ENCODE peak calls at places on chromosomes 7 and 10, in seven cellular contexts. One of them, this sample, is unnamed.

GRCh38 chr7:99473315-99473596 is 566 bp downstream of the ZNF789 start:
- DNase-seq in suprapubic skin: no peak
- DNase-seq in GM06990: no peak
- DNase-seq in brain microvascular endothelial cell: peak; percentile 68
- DNase-seq in colonic mucosa: peak; percentile 59
- DNase-seq in IMR-90: peak; percentile 82
- DNase-seq in uterus: no peak
- DNase-seq in this sample: peak; percentile 63

GRCh38 chr7:102132209-102132752 is 154.4 kb upstream of the SH2B2 start:
- DNase-seq in suprapubic skin: no peak
- DNase-seq in GM06990: no peak
- DNase-seq in brain microvascular endothelial cell: no peak
- DNase-seq in colonic mucosa: no peak
- DNase-seq in IMR-90: no peak
- DNase-seq in uterus: no peak
- DNase-seq in this sample: no peak

GRCh38 chr10:124301736-124302135 is 117.0 kb downstream of the OAT start:
- DNase-seq in suprapubic skin: no peak
- DNase-seq in GM06990: no peak
- DNase-seq in brain microvascular endothelial cell: no peak
- DNase-seq in colonic mucosa: no peak
- DNase-seq in IMR-90: no peak
- DNase-seq in uterus: no peak
- DNase-seq in this sample: no peak

GRCh38 chr7:34675749-34676374 is 17.8 kb downstream of the NPSR1 start:
- DNase-seq in suprapubic skin: no peak
- DNase-seq in GM06990: no peak
- DNase-seq in brain microvascular endothelial cell: no peak
- DNase-seq in colonic mucosa: no peak
- DNase-seq in IMR-90: no peak
- DNase-seq in uterus: no peak
- DNase-seq in this sample: no peak

GRCh38 chr7:86926732-86927131 is 132.7 kb downstream of the ELAPOR2 start:
- DNase-seq in suprapubic skin: no peak
- DNase-seq in GM06990: no peak
- DNase-seq in brain microvascular endothelial cell: peak; percentile 47
- DNase-seq in colonic mucosa: peak; percentile 42
- DNase-seq in IMR-90: peak; percentile 41
- DNase-seq in uterus: peak; percentile 22
- DNase-seq in this sample: no peak

GRCh38 chr7:128217030-128217805 is 23.9 kb upstream of the LEP start:
- DNase-seq in suprapubic skin: no peak
- DNase-seq in GM06990: no peak
- DNase-seq in brain microvascular endothelial cell: peak; percentile 81
- DNase-seq in colonic mucosa: no peak
- DNase-seq in IMR-90: peak; percentile 52
- DNase-seq in uterus: no peak
- DNase-seq in this sample: no peak

GRCh38 chr10:113131611-113132330 is 181.7 kb downstream of the TCF7L2 start:
- DNase-seq in suprapubic skin: no peak
- DNase-seq in GM06990: no peak
- DNase-seq in brain microvascular endothelial cell: peak; percentile 33
- DNase-seq in colonic mucosa: no peak
- DNase-seq in IMR-90: peak; percentile 80
- DNase-seq in uterus: peak; percentile 41
- DNase-seq in this sample: no peak

GRCh38 chr7:155412416-155413253 is 45.3 kb upstream of the EN2 start:
- DNase-seq in suprapubic skin: no peak
- DNase-seq in GM06990: peak; percentile 38
- DNase-seq in brain microvascular endothelial cell: peak; percentile 5
- DNase-seq in colonic mucosa: peak; percentile 60
- DNase-seq in IMR-90: peak; percentile 6
- DNase-seq in uterus: no peak
- DNase-seq in this sample: no peak

GRCh38 chr10:128305601-128306345 is 179.6 kb upstream of the MKI67 start:
- DNase-seq in suprapubic skin: no peak
- DNase-seq in GM06990: no peak
- DNase-seq in brain microvascular endothelial cell: no peak
- DNase-seq in colonic mucosa: no peak
- DNase-seq in IMR-90: no peak
- DNase-seq in uterus: no peak
- DNase-seq in this sample: no peak

GRCh38 chr10:62381385-62382102 is 7.4 kb downstream of the ZNF365 start:
- DNase-seq in suprapubic skin: no peak
- DNase-seq in GM06990: no peak
- DNase-seq in brain microvascular endothelial cell: no peak
- DNase-seq in colonic mucosa: no peak
- DNase-seq in IMR-90: no peak
- DNase-seq in uterus: no peak
- DNase-seq in this sample: no peak

GRCh38 chr10:116208999-116209398 is 64.0 kb downstream of the GFRA1 start:
- DNase-seq in suprapubic skin: no peak
- DNase-seq in GM06990: no peak
- DNase-seq in brain microvascular endothelial cell: no peak
- DNase-seq in colonic mucosa: no peak
- DNase-seq in IMR-90: no peak
- DNase-seq in uterus: no peak
- DNase-seq in this sample: no peak

GRCh38 chr7:26429168-26429567 is 137.5 kb downstream of the SNX10 start:
- DNase-seq in suprapubic skin: no peak
- DNase-seq in GM06990: no peak
- DNase-seq in brain microvascular endothelial cell: no peak
- DNase-seq in colonic mucosa: no peak
- DNase-seq in IMR-90: no peak
- DNase-seq in uterus: no peak
- DNase-seq in this sample: no peak

GRCh38 chr10:32948451-32948850 is 9.6 kb downstream of the ITGB1 start:
- DNase-seq in suprapubic skin: no peak
- DNase-seq in GM06990: no peak
- DNase-seq in brain microvascular endothelial cell: no peak
- DNase-seq in colonic mucosa: no peak
- DNase-seq in IMR-90: no peak
- DNase-seq in uterus: no peak
- DNase-seq in this sample: no peak

GRCh38 chr7:2403718-2404648 is 572 bp downstream of the CHST12 start:
- DNase-seq in suprapubic skin: no peak
- DNase-seq in GM06990: no peak
- DNase-seq in brain microvascular endothelial cell: peak; percentile 9
- DNase-seq in colonic mucosa: peak; percentile 42
- DNase-seq in IMR-90: peak; percentile 21
- DNase-seq in uterus: no peak
- DNase-seq in this sample: no peak

GRCh38 chr7:30274641-30275040 is 9.8 kb upstream of the ZNRF2 start:
- DNase-seq in suprapubic skin: no peak
- DNase-seq in GM06990: no peak
- DNase-seq in brain microvascular endothelial cell: no peak
- DNase-seq in colonic mucosa: no peak
- DNase-seq in IMR-90: no peak
- DNase-seq in uterus: no peak
- DNase-seq in this sample: no peak

GRCh38 chr10:118522791-118523498 is 72.5 kb downstream of the PRLHR start:
- DNase-seq in suprapubic skin: no peak
- DNase-seq in GM06990: no peak
- DNase-seq in brain microvascular endothelial cell: peak; percentile 12
- DNase-seq in colonic mucosa: no peak
- DNase-seq in IMR-90: peak; percentile 1
- DNase-seq in uterus: no peak
- DNase-seq in this sample: no peak

GRCh38 chr10:103528551-103528950 is 35.0 kb downstream of the NEURL1 start:
- DNase-seq in suprapubic skin: no peak
- DNase-seq in GM06990: no peak
- DNase-seq in brain microvascular endothelial cell: no peak
- DNase-seq in colonic mucosa: no peak
- DNase-seq in IMR-90: no peak
- DNase-seq in uterus: no peak
- DNase-seq in this sample: no peak

GRCh38 chr7:86928308-86928707 is 131.1 kb downstream of the ELAPOR2 start:
- DNase-seq in suprapubic skin: no peak
- DNase-seq in GM06990: no peak
- DNase-seq in brain microvascular endothelial cell: no peak
- DNase-seq in colonic mucosa: no peak
- DNase-seq in IMR-90: no peak
- DNase-seq in uterus: no peak
- DNase-seq in this sample: no peak

GRCh38 chr7:13240349-13240748 is 552.9 kb downstream of the ARL4A start:
- DNase-seq in suprapubic skin: no peak
- DNase-seq in GM06990: no peak
- DNase-seq in brain microvascular endothelial cell: peak; percentile 69
- DNase-seq in colonic mucosa: no peak
- DNase-seq in IMR-90: peak; percentile 51
- DNase-seq in uterus: no peak
- DNase-seq in this sample: peak; percentile 76

GRCh38 chr10:126097558-126098215 is 201.3 kb downstream of the FANK1 start:
- DNase-seq in suprapubic skin: no peak
- DNase-seq in GM06990: no peak
- DNase-seq in brain microvascular endothelial cell: no peak
- DNase-seq in colonic mucosa: no peak
- DNase-seq in IMR-90: no peak
- DNase-seq in uterus: no peak
- DNase-seq in this sample: no peak

GRCh38 chr10:126092806-126093205 is 196.4 kb downstream of the FANK1 start:
- DNase-seq in suprapubic skin: no peak
- DNase-seq in GM06990: no peak
- DNase-seq in brain microvascular endothelial cell: no peak
- DNase-seq in colonic mucosa: no peak
- DNase-seq in IMR-90: peak; percentile 17
- DNase-seq in uterus: no peak
- DNase-seq in this sample: no peak

GRCh38 chr10:126090911-126091728 is 194.8 kb downstream of the FANK1 start:
- DNase-seq in suprapubic skin: no peak
- DNase-seq in GM06990: no peak
- DNase-seq in brain microvascular endothelial cell: peak; percentile 92
- DNase-seq in colonic mucosa: no peak
- DNase-seq in IMR-90: peak; percentile 97
- DNase-seq in uterus: peak; percentile 62
- DNase-seq in this sample: peak; percentile 92

GRCh38 chr10:126098216-126098561 is 201.8 kb downstream of the FANK1 start:
- DNase-seq in suprapubic skin: no peak
- DNase-seq in GM06990: no peak
- DNase-seq in brain microvascular endothelial cell: no peak
- DNase-seq in colonic mucosa: no peak
- DNase-seq in IMR-90: no peak
- DNase-seq in uterus: no peak
- DNase-seq in this sample: no peak

GRCh38 chr10:126094537-126094936 is 198.2 kb downstream of the FANK1 start:
- DNase-seq in suprapubic skin: no peak
- DNase-seq in GM06990: no peak
- DNase-seq in brain microvascular endothelial cell: no peak
- DNase-seq in colonic mucosa: no peak
- DNase-seq in IMR-90: peak; percentile 42
- DNase-seq in uterus: no peak
- DNase-seq in this sample: no peak
- H3K4me3 ChIP-seq in suprapubic skin: no peak overlapping the region
- H3K4me3 ChIP-seq in GM06990: no peak overlapping the region
- H3K4me3 ChIP-seq in brain microvascular endothelial cell: no peak overlapping the region
- H3K4me3 ChIP-seq in colonic mucosa: no peak overlapping the region
- H3K4me3 ChIP-seq in IMR-90: no peak overlapping the region
- H3K4me3 ChIP-seq in uterus: no peak overlapping the region
- H3K4me3 ChIP-seq in this sample: no peak overlapping the region

GRCh38 chr10:14953452-14954000 is 370 bp downstream of the DCLRE1C start:
- DNase-seq in suprapubic skin: no peak
- DNase-seq in GM06990: peak; percentile 80
- DNase-seq in brain microvascular endothelial cell: peak; percentile 56
- DNase-seq in colonic mucosa: peak; percentile 48
- DNase-seq in IMR-90: peak; percentile 67
- DNase-seq in uterus: no peak
- DNase-seq in this sample: no peak
- TF ChIP-seq CTCF in suprapubic skin: no peak
- TF ChIP-seq CTCF in GM06990: no peak
- TF ChIP-seq CTCF in brain microvascular endothelial cell: peak; percentile 42
- TF ChIP-seq CTCF in colonic mucosa: no peak
- TF ChIP-seq CTCF in IMR-90: peak; percentile 19
- TF ChIP-seq CTCF in uterus: no peak
- TF ChIP-seq CTCF in this sample: peak; percentile 22

GRCh38 chr7:135618510-135618909 is 43.8 kb upstream of the STMP1 start:
- DNase-seq in suprapubic skin: no peak
- DNase-seq in GM06990: no peak
- DNase-seq in brain microvascular endothelial cell: no peak
- DNase-seq in colonic mucosa: no peak
- DNase-seq in IMR-90: no peak
- DNase-seq in uterus: no peak
- DNase-seq in this sample: no peak

GRCh38 chr7:135616136-135616535 is 46.2 kb upstream of the STMP1 start:
- DNase-seq in suprapubic skin: no peak
- DNase-seq in GM06990: no peak
- DNase-seq in brain microvascular endothelial cell: no peak
- DNase-seq in colonic mucosa: no peak
- DNase-seq in IMR-90: peak; percentile 68
- DNase-seq in uterus: no peak
- DNase-seq in this sample: no peak

GRCh38 chr7:135620980-135621850 is 41.1 kb upstream of the STMP1 start:
- DNase-seq in suprapubic skin: no peak
- DNase-seq in GM06990: no peak
- DNase-seq in brain microvascular endothelial cell: peak; percentile 89
- DNase-seq in colonic mucosa: peak; percentile 39
- DNase-seq in IMR-90: peak; percentile 91
- DNase-seq in uterus: peak; percentile 61
- DNase-seq in this sample: peak; percentile 50

GRCh38 chr7:135617781-135618180 is 44.5 kb upstream of the STMP1 start:
- DNase-seq in suprapubic skin: no peak
- DNase-seq in GM06990: no peak
- DNase-seq in brain microvascular endothelial cell: no peak
- DNase-seq in colonic mucosa: no peak
- DNase-seq in IMR-90: no peak
- DNase-seq in uterus: no peak
- DNase-seq in this sample: no peak

DNA sequence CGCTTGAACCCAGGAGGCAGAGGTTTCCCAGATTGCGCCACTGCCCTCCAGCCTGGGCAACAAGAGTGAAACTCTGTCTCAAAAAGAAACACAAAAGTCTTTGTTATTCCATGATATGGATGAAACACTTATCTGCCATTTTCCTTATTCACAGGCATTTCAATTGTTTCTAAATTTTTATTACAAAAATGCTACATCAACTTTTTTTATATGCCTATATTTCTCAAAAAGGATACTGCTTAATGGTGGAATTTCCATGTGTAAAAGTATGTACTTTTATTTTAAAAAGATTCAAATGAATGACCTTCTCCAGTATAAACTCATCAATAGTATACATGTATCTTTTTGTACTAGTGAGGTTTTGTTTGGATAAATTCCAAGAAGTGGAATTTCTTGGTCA is 41.9 kb upstream of the STMP1 start:
- DNase-seq in suprapubic skin: no peak
- DNase-seq in GM06990: no peak
- DNase-seq in brain microvascular endothelial cell: no peak
- DNase-seq in colonic mucosa: no peak
- DNase-seq in IMR-90: peak; percentile 4
- DNase-seq in uterus: no peak
- DNase-seq in this sample: no peak
- H3K4me3 ChIP-seq in suprapubic skin: no peak overlapping the region
- H3K4me3 ChIP-seq in GM06990: no peak overlapping the region
- H3K4me3 ChIP-seq in brain microvascular endothelial cell: no peak overlapping the region
- H3K4me3 ChIP-seq in colonic mucosa: no peak overlapping the region
- H3K4me3 ChIP-seq in IMR-90: no peak overlapping the region
- H3K4me3 ChIP-seq in uterus: no peak overlapping the region
- H3K4me3 ChIP-seq in this sample: no peak overlapping the region

DNA sequence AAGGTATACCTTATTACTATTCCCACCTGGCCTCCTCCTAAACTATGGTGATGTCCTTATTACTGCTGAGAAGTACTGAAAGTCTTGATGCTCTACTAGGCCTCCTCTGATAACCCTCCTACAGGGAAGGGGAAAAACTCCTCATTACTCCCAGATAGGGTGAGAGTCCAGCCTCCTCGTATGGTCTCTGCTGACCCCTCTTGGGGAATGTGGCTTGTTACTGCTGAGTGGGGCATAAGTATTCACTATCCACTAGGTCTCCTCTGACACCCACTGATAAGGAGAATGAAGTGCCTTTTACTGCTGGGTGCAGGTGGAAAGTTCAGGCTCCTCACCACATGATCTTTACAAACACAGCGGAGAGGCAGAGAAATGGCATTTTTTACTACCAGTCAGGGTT is 222.9 kb downstream of the CHRM2 start:
- DNase-seq in suprapubic skin: no peak
- DNase-seq in GM06990: no peak
- DNase-seq in brain microvascular endothelial cell: peak; percentile 20
- DNase-seq in colonic mucosa: no peak
- DNase-seq in IMR-90: no peak
- DNase-seq in uterus: no peak
- DNase-seq in this sample: no peak
- TF ChIP-seq CTCF in suprapubic skin: no peak
- TF ChIP-seq CTCF in GM06990: no peak
- TF ChIP-seq CTCF in brain microvascular endothelial cell: peak; percentile 77
- TF ChIP-seq CTCF in colonic mucosa: no peak
- TF ChIP-seq CTCF in IMR-90: peak; percentile 24
- TF ChIP-seq CTCF in uterus: no peak
- TF ChIP-seq CTCF in this sample: no peak